ENCODE peak calls at places on chromosomes 3 and 15, in ten cellular contexts. H is epithelial cell of proximal tubule, J is left ventricle myocardium inferior, D is heart right ventricle, F is ovary, O is adrenal gland, L is PC-3, M is OCI-LY7, Q is RWPE2, S is AG04450. A is an unnamed sample.

GRCh38 chr15:66593219-66593780 is 27.5 kb upstream of the LCTL start:
- DNase-seq in H (no peak), J (no peak), D (no peak), F (no peak), O (peak; percentile 28), L (no peak), M (no peak), Q (no peak), S (no peak), A (no peak)

GRCh38 chr15:50119063-50119700 is at the start of gene ATP8B4:
- DNase-seq in H (no peak), J (no peak), D (no peak), F (no peak), O (no peak), L (no peak), M (no peak), Q (no peak), S (no peak), A (no peak)

GRCh38 chr3:175601521-175601920 is 742.4 kb downstream of the NAALADL2 start:
- DNase-seq in H (no peak), J (no peak), D (no peak), F (no peak), O (no peak), L (peak; percentile 87), M (no peak), Q (no peak), S (no peak), A (no peak)

GRCh38 chr3:152491922-152492321 is 223.2 kb downstream of the MBNL1 start:
- DNase-seq in H (no peak), J (no peak), D (no peak), F (no peak), O (no peak), L (no peak), M (no peak), Q (no peak), S (no peak), A (no peak)

GRCh38 chr3:14864131-14864530 is 45.4 kb downstream of the FGD5 start:
- DNase-seq in H (no peak), J (no peak), D (no peak), F (no peak), O (no peak), L (no peak), M (no peak), Q (no peak), S (no peak), A (no peak)

GRCh38 chr3:143098032-143098764 is 21.4 kb upstream of the CHST2 start:
- DNase-seq in H (no peak), J (no peak), D (no peak), F (no peak), O (no peak), L (peak; percentile 44), M (no peak), Q (no peak), S (no peak), A (no peak)

GRCh38 chr3:170606675-170607074 is 20.8 kb upstream of the SLC7A14 start:
- DNase-seq in H (no peak), J (no peak), D (no peak), F (no peak), O (no peak), L (peak; percentile 62), M (no peak), Q (no peak), S (no peak), A (peak; percentile 81)

GRCh38 chr3:169029674-169030285 is 633.7 kb downstream of the MECOM start:
- DNase-seq in H (no peak), J (no peak), D (no peak), F (no peak), O (no peak), L (peak; percentile 61), M (no peak), Q (no peak), S (no peak), A (peak; percentile 45)

GRCh38 chr3:47910777-47911440 is 105.3 kb downstream of the MAP4 start:
- DNase-seq in H (peak; percentile 66), J (no peak), D (no peak), F (no peak), O (peak; percentile 46), L (peak; percentile 95), M (no peak), Q (peak; percentile 58), S (peak; percentile 70), A (peak; percentile 93)

GRCh38 chr3:11131371-11131770 is 22.9 kb upstream of the HRH1 start:
- DNase-seq in H (peak; percentile 89), J (no peak), D (no peak), F (no peak), O (no peak), L (no peak), M (no peak), Q (no peak), S (no peak), A (no peak)

GRCh38 chr3:194640829-194641228 is 7.6 kb upstream of the TMEM44 start:
- DNase-seq in H (no peak), J (no peak), D (no peak), F (no peak), O (no peak), L (peak; percentile 32), M (peak; percentile 27), Q (no peak), S (no peak), A (no peak)

GRCh38 chr3:12179441-12179840 is 20.7 kb upstream of the TIMP4 start:
- DNase-seq in H (no peak), J (no peak), D (no peak), F (no peak), O (no peak), L (no peak), M (no peak), Q (no peak), S (no peak), A (peak; percentile 16)

GRCh38 chr15:39075311-39075710 is 505.6 kb upstream of the THBS1 start:
- DNase-seq in H (no peak), J (no peak), D (no peak), F (no peak), O (no peak), L (no peak), M (no peak), Q (no peak), S (no peak), A (no peak)

GRCh38 chr3:159458010-159458409 is 530.6 kb upstream of the IL12A start:
- DNase-seq in H (peak; percentile 22), J (no peak), D (no peak), F (no peak), O (no peak), L (peak; percentile 98), M (no peak), Q (peak; percentile 89), S (peak; percentile 69), A (peak; percentile 97)

GRCh38 chr3:129687586-129688125 is 81.2 kb upstream of the PLXND1 start:
- DNase-seq in H (no peak), J (no peak), D (no peak), F (no peak), O (no peak), L (no peak), M (no peak), Q (no peak), S (no peak), A (no peak)

GRCh38 chr3:14142567-14143270 is 17.9 kb downstream of the TMEM43 start:
- DNase-seq in H (no peak), J (no peak), D (no peak), F (no peak), O (no peak), L (no peak), M (no peak), Q (no peak), S (no peak), A (peak; percentile 29)

GRCh38 chr15:38535451-38536200 is 29.0 kb downstream of the RASGRP1 start:
- DNase-seq in H (no peak), J (no peak), D (no peak), F (no peak), O (no peak), L (no peak), M (no peak), Q (no peak), S (no peak), A (no peak)

GRCh38 chr15:45442497-45443135 is 64.3 kb upstream of the GATM start:
- DNase-seq in H (peak; percentile 72), J (no peak), D (no peak), F (no peak), O (no peak), L (peak; percentile 32), M (no peak), Q (no peak), S (no peak), A (peak; percentile 68)

GRCh38 chr3:165874663-165875489 is 37.7 kb upstream of the BCHE start:
- DNase-seq in H (no peak), J (no peak), D (no peak), F (no peak), O (no peak), L (peak; percentile 38), M (no peak), Q (no peak), S (no peak), A (no peak)
- TF ChIP-seq CTCF in H (no peak), J (no peak), D (no peak), F (no peak), O (no peak), L (no peak), M (no peak), Q (no peak), S (no peak), A (no peak)

DNA sequence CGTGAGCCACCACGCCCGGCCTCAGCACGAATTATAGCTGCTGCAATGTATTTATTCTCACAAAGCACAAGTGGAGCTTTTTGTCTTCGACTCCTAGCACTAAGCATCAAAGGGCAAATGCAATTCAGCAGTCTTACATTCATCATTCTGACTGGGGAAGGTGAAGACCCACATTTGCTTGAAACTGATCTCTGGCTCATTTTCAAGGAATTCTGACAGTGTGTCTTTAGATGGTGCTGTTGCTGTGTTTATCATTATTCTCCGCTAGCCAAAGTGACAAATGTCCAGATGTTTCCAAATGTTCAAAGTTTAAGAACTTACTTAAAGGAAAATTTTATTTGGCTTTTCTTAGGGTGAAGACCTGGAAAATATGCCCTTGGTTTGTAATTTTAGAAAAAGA is 55.9 kb downstream of the SGO1 start:
- DNase-seq in H (no peak), J (no peak), D (no peak), F (no peak), O (no peak), L (no peak), M (no peak), Q (no peak), S (no peak), A (no peak)
- H3K4me3 ChIP-seq in H (no peak overlapping the region), J (no peak overlapping the region), D (no peak overlapping the region), F (no peak overlapping the region), O (no peak overlapping the region), L (no peak overlapping the region), M (no peak overlapping the region), Q (no peak overlapping the region), S (no peak overlapping the region), A (no peak overlapping the region)

GRCh38 chr15:63211549-63211948 is 22.1 kb downstream of the RAB8B start:
- DNase-seq in H (no peak), J (no peak), D (no peak), F (no peak), O (no peak), L (no peak), M (no peak), Q (no peak), S (no peak), A (no peak)
- TF ChIP-seq CTCF in H (no peak), J (no peak), D (no peak), F (no peak), O (no peak), L (no peak), M (no peak), Q (no peak), S (no peak), A (no peak)

DNA sequence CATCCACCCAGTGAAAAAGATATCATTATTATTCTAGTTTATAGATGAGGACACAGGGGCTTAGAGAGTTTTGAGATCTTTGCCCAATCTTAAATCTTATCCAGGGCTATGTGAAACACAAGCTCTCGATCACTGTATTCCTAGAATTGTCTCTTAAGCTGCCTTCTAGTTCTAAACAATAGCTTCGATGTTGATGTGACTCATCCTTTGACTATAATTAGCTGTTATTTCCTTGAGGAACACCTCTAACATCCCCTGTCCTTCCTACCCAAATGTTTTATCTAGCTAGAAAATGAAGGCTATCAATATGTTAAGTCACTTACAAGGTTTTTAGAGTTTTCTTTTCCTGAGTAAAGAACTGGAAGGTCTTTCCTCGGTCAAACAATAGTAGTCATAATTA is 83.1 kb upstream of the STAC start:
- DNase-seq in H (no peak), J (no peak), D (no peak), F (no peak), O (no peak), L (no peak), M (no peak), Q (no peak), S (no peak), A (peak; percentile 13)
- H3K4me3 ChIP-seq in H (no peak overlapping the region), J (peak overlapping the region; percentile 38), D (no peak overlapping the region), F (no peak overlapping the region), O (no peak overlapping the region), L (no peak overlapping the region), M (no peak overlapping the region), Q (no peak overlapping the region), S (no peak overlapping the region), A (no peak overlapping the region)